ENCODE peak calls at places on chromosomes 5 and 9, in five cellular contexts. Y is nephron progenitor cell; G is HEK293T; I is mesenchymal stem cell; X is activated CD4-positive, alpha-beta T cell treated with anti-CD3 and anti-CD28 coated beads, Interleukin-2, amount 50 U/mL, for 48 hours. D is an unnamed sample.
A peak's percentile ranks its signal among the peaks of the same experiment; 100 is the strongest.

GRCh38 chr5:29085142-29085541 is 2046.8 kb upstream of the CDH9 start:
- DNase-seq in Y (no peak), G (no peak), I (no peak), X (no peak), D (no peak)

GRCh38 chr5:72093231-72093630 is 14.0 kb upstream of the MAP1B start:
- DNase-seq in Y (no peak), G (no peak), I (peak; percentile 14), X (no peak), D (no peak)

GRCh38 chr5:177402271-177403043 is 2.0 kb upstream of the PFN3 start:
- DNase-seq in Y (peak; percentile 80), G (peak; percentile 91), I (peak; percentile 68), X (peak; percentile 79), D (no peak)

GRCh38 chr5:96875805-96876291 is 452 bp upstream of the ERAP2 start:
- DNase-seq in Y (no peak), G (no peak), I (no peak), X (peak; percentile 29), D (no peak)

GRCh38 chr5:137666109-137666850 is 69.6 kb downstream of the KLHL3 start:
- DNase-seq in Y (no peak), G (no peak), I (no peak), X (peak; percentile 27), D (no peak)

GRCh38 chr5:170151105-170151831 is 45.6 kb downstream of the FOXI1 start:
- DNase-seq in Y (peak; percentile 14), G (no peak), I (peak; percentile 33), X (no peak), D (no peak)

GRCh38 chr5:81750308-81751008 is 439 bp downstream of the SSBP2 start:
- DNase-seq in Y (peak; percentile 50), G (peak; percentile 17), I (no peak), X (peak; percentile 20), D (no peak)

GRCh38 chr9:73269430-73270101 is 117.9 kb downstream of the ANXA1 start:
- DNase-seq in Y (no peak), G (no peak), I (peak; percentile 56), X (no peak), D (no peak)

GRCh38 chr5:108642170-108642906 is 105.4 kb upstream of the FER start:
- DNase-seq in Y (peak; percentile 64), G (peak; percentile 81), I (peak; percentile 78), X (peak; percentile 48), D (peak; percentile 24)

GRCh38 chr5:1172670-1173404 is 28.6 kb upstream of the SLC6A19 start:
- DNase-seq in Y (no peak), G (no peak), I (no peak), X (no peak), D (no peak)